ENCODE peak calls at places on chromosomes 4 and X, in four cellular contexts. C is adrenal gland, E is suprapubic skin, P is mammary epithelial cell. S is an unnamed sample.

GRCh38 chr4:84384801-84385582 is 114.1 kb downstream of the NKX6-1 start:
- DNase-seq in P (no peak), E (no peak), C (no peak), S (no peak)

GRCh38 chr4:150355404-150355803 is 226.5 kb upstream of the MAB21L2 start:
- DNase-seq in E (no peak), C (no peak), P (no peak), S (no peak)

GRCh38 chr4:2837904-2838496 is 5.6 kb upstream of the ADD1 start:
- DNase-seq in P (no peak), E (no peak), C (no peak), S (peak; percentile 32)

GRCh38 chrX:54246866-54247265 is 63.8 kb upstream of the FAM120C start:
- DNase-seq in E (no peak), C (no peak), P (no peak), S (no peak)

GRCh38 chr4:2598661-2599654 is 62.5 kb downstream of the FAM193A start:
- DNase-seq in P (no peak), E (no peak), C (no peak), S (no peak)

GRCh38 chrX:149829751-149830191 is 48.0 kb downstream of the MAGEA9 start:
- DNase-seq in C (no peak), P (peak; percentile 88), E (no peak), S (no peak)

GRCh38 chrX:42459735-42460134 is 318.2 kb downstream of the PPP1R2C start:
- DNase-seq in P (no peak), E (no peak), C (no peak), S (no peak)

GRCh38 chr4:95107004-95107403 is 349.2 kb downstream of the BMPR1B start:
- DNase-seq in P (no peak), C (no peak), E (no peak), S (no peak)

GRCh38 chrX:136780738-136781137 is at the start of gene ARHGEF6:
- DNase-seq in P (no peak), C (no peak), E (no peak), S (no peak)

GRCh38 chr4:1901127-1901526 is 29.9 kb downstream of the NSD2 start:
- DNase-seq in E (peak; percentile 33), C (no peak), P (no peak), S (no peak)

GRCh38 chr4:88007304-88008132 is at the start of gene PKD2:
- DNase-seq in E (peak; percentile 87), C (peak; percentile 91), P (peak; percentile 80), S (peak; percentile 77)

GRCh38 chrX:135454816-135455215 is 33.1 kb downstream of the SMIM10L2A start:
- DNase-seq in P (no peak), C (no peak), E (no peak), S (no peak)

GRCh38 chr4:179110356-179110755 is 1668.1 kb upstream of the AGA start:
- DNase-seq in E (no peak), P (peak; percentile 3), C (no peak), S (no peak)

GRCh38 chr4:74682567-74683359 is 111.6 kb downstream of the BTC start:
- DNase-seq in E (no peak), P (peak; percentile 96), C (peak; percentile 78), S (no peak)

GRCh38 chr4:75718529-75718928 is 5.8 kb upstream of the USO1 start:
- DNase-seq in C (no peak), E (no peak), P (peak; percentile 55), S (no peak)

GRCh38 chr4:56259595-56259994 is 127.7 kb downstream of the AASDH start:
- DNase-seq in P (no peak), C (no peak), E (no peak), S (no peak)

GRCh38 chr4:94877973-94878372 is 120.2 kb downstream of the BMPR1B start:
- DNase-seq in P (no peak), E (no peak), C (no peak), S (no peak)

GRCh38 chr4:89311433-89311832 is 3.8 kb upstream of the GPRIN3 start:
- DNase-seq in C (no peak), P (no peak), E (no peak), S (no peak)

GRCh38 chrX:47202316-47202715 is 8.7 kb downstream of the UBA1 start:
- DNase-seq in E (no peak), C (no peak), P (no peak), S (no peak)

GRCh38 chr4:21790437-21791029 is 158.0 kb downstream of the KCNIP4 start:
- DNase-seq in E (no peak), C (no peak), P (peak; percentile 30), S (no peak)

GRCh38 chr4:77797239-77797638 is 21.9 kb downstream of the CNOT6L start:
- DNase-seq in P (peak; percentile 73), C (no peak), E (no peak), S (no peak)

GRCh38 chr4:78323439-78323838 is 228.1 kb upstream of the ANXA3 start:
- DNase-seq in E (no peak), P (no peak), C (no peak), S (no peak)

GRCh38 chr4:69800599-69800998 is 40.2 kb upstream of the SULT1B1 start:
- DNase-seq in E (no peak), P (peak; percentile 9), C (no peak), S (no peak)

GRCh38 chr4:6527259-6527658 is 47.7 kb upstream of the MAN2B2 start:
- DNase-seq in E (no peak), C (no peak), P (no peak), S (no peak)
- TF ChIP-seq CTCF in E (no peak), C (no peak), P (no peak), S (no peak)

GRCh38 chrX:129522184-129523059 is 868 bp downstream of the SMARCA1 start:
- DNase-seq in P (peak; percentile 56), C (peak; percentile 80), E (peak; percentile 63), S (peak; percentile 24)
- H3K27ac ChIP-seq in P (peak overlapping the region; percentile 39), C (peak overlapping the region; percentile 92), E (peak overlapping the region; percentile 69), S (peak overlapping the region; percentile 74)

GRCh38 chr4:38294238-38294637 is 334.0 kb downstream of the PTTG2 start:
- DNase-seq in C (no peak), E (no peak), P (no peak), S (no peak)
- H3K9me3 ChIP-seq in C (peaks cover 9% of the 10 kb centered on the region), E (peaks cover 9% of the 10 kb centered on the region), P (peaks cover 11% of the 10 kb centered on the region), S (peaks cover 45% of the 10 kb centered on the region)

DNA sequence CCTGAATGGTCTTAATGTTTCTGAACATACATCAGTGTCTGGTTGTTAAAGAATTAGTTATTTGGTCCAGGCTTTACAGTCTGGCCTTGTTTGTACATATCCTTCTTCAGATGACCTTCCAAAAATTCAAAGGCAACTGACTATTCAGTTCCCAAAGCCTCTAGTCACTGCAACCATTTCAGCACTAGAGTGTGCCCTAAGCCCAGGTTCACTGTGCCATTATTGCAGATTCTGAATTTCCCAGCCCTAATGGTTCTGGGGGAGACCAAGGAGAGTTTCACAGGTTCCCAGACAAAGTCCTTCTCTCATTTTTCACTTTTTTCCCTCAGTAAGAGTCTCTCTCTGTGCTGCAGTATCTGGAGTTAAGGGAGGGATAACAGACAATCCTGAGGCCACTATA is 235.8 kb downstream of the TRAM1L1 start:
- DNase-seq in E (no peak), P (no peak), C (no peak), S (no peak)
- TF ChIP-seq CTCF in E (no peak), P (no peak), C (no peak), S (no peak)

DNA sequence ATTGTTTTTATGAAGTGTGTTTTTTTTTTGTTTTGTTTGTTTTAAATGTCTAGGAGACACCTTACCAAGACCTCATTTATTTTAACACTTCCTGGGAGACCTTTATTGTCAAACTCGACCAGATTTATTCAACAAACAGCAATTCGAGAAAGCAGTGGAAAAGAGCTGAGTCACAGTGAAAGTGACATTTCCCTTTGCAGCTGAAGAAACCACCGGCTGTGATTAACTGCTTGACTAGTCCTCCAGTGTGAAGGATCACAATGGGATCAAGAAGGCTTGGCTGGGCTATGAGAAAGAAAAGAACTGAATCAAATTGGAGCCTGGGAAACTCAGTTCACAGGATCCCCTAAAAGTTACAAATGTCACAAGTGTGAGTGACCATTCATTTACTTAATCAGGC is 11.9 kb upstream of the ADH7 start:
- DNase-seq in C (no peak), E (no peak), P (peak; percentile 72), S (no peak)
- H3K27ac ChIP-seq in C (no peak overlapping the region), E (no peak overlapping the region), P (peak overlapping the region; percentile 19), S (no peak overlapping the region)

GRCh38 chrX:40346379-40346778 is 234.4 kb upstream of the ATP6AP2 start:
- DNase-seq in E (no peak), C (no peak), P (no peak), S (no peak)
- H3K9me3 ChIP-seq in E (no peaks in the 10 kb centered on the region), C (no peaks in the 10 kb centered on the region), P (peaks cover 2% of the 10 kb centered on the region), S (no peaks in the 10 kb centered on the region)

DNA sequence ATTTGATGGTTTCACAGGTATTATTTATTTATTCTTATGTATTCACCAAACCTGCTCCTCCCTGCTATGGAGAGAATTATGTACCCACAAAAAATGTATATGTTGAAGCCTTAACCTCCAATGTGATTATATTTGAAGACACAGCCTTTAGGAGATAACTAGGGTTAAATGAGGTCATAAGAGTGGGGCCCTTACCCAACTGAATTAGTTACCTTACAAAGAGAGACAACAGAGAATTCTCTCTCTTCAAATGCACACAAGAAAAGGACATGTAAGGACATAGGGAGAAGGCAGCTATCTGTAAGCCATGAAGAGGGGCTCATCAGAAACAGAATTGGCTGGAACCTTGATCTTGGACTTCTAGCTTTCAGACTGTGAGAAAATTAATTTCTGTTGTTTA is 44.0 kb downstream of the ZGRF1 start:
- DNase-seq in P (no peak), E (no peak), C (no peak), S (no peak)
- TF ChIP-seq CTCF in P (no peak), E (no peak), C (no peak), S (no peak)

DNA sequence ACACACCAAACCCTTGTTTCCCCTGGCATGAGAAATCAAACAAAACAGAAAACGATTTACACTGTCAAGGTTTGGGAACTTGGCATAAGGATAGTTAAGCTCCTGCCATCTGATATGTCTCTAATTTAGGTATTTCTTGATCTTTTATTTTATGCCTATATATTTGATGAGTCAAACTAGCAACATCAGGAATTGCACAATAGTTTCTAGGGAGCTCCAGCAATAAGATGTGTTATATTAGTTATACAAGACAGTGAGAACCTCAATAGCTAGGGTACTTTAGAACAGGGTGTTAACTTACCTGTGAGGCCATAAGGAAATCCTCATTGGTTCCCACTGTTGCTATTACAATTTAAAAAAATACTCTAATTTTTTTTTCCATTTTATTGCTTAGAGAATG is 474.2 kb downstream of the GBA3 start:
- DNase-seq in P (no peak), C (no peak), E (no peak), S (no peak)
- H3K27ac ChIP-seq in P (no peak overlapping the region), C (no peak overlapping the region), E (no peak overlapping the region), S (no peak overlapping the region)

S was measured in tibial nerve.